ENCODE peak calls at places on chromosome 9, in five cellular contexts. V is mucosa of descending colon, M is foreskin fibroblast, B is fibroblast of mammary gland, K is neural crest cell. A is an unnamed sample.

GRCh38 chr9:130282000-130282700 is 16.6 kb downstream of the HMCN2 start:
- DNase-seq in V (peak), M (no peak), B (no peak), K (no peak), A (no peak)

GRCh38 chr9:110056062-110056461 is 151.9 kb downstream of the C9orf152 start:
- DNase-seq in V (no peak), M (no peak), B (no peak), K (no peak), A (no peak)

GRCh38 chr9:15104826-15105420 is 194.7 kb upstream of the FREM1 start:
- DNase-seq in V (no peak), M (no peak), B (peak), K (peak), A (no peak)

GRCh38 chr9:33468215-33468730 is 5.5 kb downstream of the NOL6 start:
- DNase-seq in V (no peak), M (no peak), B (no peak), K (no peak), A (no peak)

GRCh38 chr9:22237497-22238363 is 208.9 kb upstream of the DMRTA1 start:
- DNase-seq in V (no peak), M (peak), B (peak), K (no peak), A (peak)

GRCh38 chr9:133703571-133704399 is 34.4 kb downstream of the SARDH start:
- DNase-seq in V (peak), M (no peak), B (no peak), K (no peak), A (no peak)

GRCh38 chr9:76441551-76442322 is 17.2 kb upstream of the GCNT1 start:
- DNase-seq in V (no peak), M (peak), B (peak), K (no peak), A (no peak)

GRCh38 chr9:95264954-95265615 is 52.4 kb downstream of the FANCC start:
- DNase-seq in V (no peak), M (peak), B (peak), K (no peak), A (no peak)

GRCh38 chr9:94867281-94867841 is 140.9 kb downstream of the AOPEP start:
- DNase-seq in V (peak), M (peak), B (peak), K (no peak), A (no peak)

GRCh38 chr9:4050686-4051315 is 249.1 kb downstream of the GLIS3 start:
- DNase-seq in V (no peak), M (no peak), B (no peak), K (no peak), A (no peak)

GRCh38 chr9:4042966-4043365 is 256.9 kb downstream of the GLIS3 start:
- DNase-seq in V (no peak), M (no peak), B (no peak), K (no peak), A (no peak)

GRCh38 chr9:4045556-4045955 is 254.3 kb downstream of the GLIS3 start:
- DNase-seq in V (no peak), M (no peak), B (no peak), K (no peak), A (no peak)

DNA sequence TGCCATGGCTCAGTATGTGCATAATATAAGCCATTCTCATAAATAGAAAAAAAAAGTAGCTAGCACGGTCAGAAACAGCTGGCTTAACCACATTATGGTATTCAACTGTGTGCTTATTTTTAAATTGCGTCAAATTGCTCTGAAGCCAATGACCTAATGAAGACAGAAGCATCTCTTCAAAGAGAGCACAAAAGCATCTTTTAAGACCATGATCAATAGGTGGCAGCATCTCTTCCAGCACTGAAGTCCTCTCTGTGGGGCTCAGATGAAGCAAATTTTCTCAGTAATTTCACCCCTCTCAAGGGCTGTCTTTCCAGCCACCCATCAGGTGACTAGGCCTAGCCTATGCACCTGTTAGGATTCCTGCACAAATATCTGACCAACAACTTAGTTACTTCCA is 251.4 kb downstream of the GLIS3 start:
- DNase-seq in V (no peak), M (peak), B (peak), K (no peak), A (peak)
- TF ChIP-seq CTCF in V (no peak), M (peak), B (peak), K (peak), A (peak)

DNA sequence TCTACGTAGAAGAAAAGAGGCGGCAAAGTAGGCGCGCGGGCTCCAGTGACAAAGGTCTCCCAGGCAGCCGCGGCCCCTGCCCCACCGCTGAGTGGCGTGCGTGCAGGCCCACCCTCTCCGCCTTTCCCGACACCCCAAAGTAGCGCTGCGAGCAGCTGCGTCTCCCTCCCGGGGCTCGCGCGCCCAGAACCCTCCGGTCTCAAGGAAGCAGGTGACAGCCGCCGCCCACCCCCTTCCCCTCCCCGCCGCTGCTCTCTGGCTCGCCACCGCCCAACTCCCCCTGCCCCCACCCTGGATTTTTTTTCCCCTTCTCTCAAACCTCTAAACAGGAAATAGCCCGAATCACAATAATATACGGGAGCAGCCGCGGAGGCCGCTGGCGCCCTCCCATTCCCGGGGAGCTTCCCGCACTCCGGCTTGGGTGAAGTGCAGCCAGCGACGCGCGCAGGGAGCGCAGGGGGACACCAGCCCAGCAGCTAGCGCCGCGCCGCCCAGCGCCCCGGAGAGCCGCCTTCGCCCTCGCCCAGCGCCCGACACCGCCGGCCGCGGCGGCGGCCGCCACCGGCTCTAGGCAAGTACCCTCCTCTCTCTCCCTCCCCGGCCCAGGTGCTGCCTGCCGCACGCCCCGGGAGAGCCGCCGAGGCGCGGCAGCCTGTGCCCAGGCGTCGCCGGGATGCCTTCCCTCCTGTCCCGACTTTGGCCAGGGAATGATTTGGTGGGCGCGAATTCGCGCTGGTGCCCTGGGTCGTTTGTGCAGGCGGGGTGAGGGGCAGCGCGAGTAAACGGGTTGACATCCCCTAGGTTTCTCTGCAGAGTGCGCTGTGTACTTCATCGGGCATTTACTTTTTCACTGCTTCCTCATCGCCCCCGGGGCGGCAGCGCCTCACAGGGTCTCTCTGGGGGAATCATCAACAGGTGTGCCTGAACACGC is 52.7 kb upstream of the TJP2 start:
- DNase-seq in V (peak), M (no peak), B (no peak), K (peak), A (no peak)
- TF ChIP-seq CTCF in V (no peak), M (no peak), B (no peak), K (no peak), A (no peak)

DNA sequence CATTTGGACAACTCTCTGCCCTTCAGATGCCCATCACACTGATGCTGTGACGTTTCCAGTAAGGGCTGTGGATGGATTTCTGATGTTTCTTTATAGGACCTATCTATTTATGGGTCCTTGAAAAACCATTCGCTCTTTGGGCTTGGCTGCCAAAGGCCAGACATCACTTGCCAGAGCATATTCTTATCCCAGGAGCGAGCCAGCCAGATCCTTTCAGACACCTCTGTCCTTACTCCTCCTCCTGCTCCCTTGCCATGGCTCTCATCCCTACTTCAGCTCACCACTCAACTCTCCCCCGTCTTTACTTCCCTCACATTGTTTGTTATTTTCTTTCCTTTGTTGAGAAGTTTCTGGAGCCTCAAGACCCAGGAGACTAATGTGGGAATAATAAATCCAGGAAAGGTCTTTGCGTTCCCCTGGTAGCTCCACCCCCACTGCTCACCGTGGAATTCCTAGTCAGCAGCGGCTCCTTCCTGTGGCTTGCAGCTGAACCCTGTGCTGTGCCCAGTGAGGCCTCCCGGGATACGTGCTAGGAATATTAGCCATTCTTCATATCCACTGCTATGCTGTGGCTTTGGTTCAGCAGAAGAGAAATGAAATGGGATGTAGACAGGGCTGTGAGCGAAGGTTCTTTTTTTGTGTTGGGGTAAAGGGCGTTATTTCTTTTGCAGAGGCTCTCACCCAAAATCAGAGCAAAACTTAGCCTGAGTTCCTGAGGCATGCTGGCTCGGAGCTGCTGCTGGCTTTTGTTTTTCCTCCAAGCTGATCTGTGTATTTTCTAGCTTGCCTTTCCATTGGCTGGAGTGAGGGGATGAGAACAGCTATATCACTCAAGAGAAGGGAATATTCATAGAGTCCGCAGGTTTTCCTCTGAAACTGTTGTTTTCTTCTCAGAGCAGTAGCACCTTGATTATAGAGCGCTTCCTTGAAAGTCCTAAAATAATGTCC is 171.1 kb downstream of the SAXO1 start:
- DNase-seq in V (no peak), M (no peak), B (peak), K (peak), A (peak)
- TF ChIP-seq CTCF in V (no peak), M (no peak), B (no peak), K (no peak), A (peak)

GRCh38 chr9:121759996-121760395 is 108.6 kb downstream of the DAB2IP start:
- DNase-seq in V (no peak), M (no peak), B (no peak), K (no peak), A (no peak)
- TF ChIP-seq CTCF in V (no peak), M (no peak), B (no peak), K (no peak), A (no peak)

GRCh38 chr9:4849364-4849763 is 56.6 kb downstream of the RCL1 start:
- DNase-seq in V (no peak), M (no peak), B (no peak), K (no peak), A (no peak)
- TF ChIP-seq CTCF in V (no peak), M (no peak), B (no peak), K (no peak), A (no peak)

DNA sequence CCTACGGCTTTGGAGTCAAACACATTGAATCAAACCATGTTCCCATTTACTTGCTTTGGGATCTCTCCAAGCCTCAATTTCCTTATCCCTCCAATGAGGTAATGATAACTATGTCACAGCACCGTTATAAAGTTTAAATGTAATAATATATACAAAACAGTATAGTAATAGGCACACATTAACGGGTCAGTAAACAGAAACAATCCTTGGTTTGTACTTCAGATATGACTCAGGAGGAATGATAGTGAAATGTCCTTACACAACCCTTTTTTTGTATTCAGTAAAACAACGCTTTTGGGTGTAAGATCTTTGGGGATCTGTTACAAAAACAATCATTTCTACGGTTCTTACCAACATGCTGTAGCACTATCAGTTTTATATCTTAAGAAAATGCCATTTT is 178.5 kb upstream of the GNA14 start:
- DNase-seq in V (no peak), M (no peak), B (no peak), K (no peak), A (no peak)
- TF ChIP-seq CTCF in V (no peak), M (no peak), B (no peak), K (no peak), A (no peak)

DNA sequence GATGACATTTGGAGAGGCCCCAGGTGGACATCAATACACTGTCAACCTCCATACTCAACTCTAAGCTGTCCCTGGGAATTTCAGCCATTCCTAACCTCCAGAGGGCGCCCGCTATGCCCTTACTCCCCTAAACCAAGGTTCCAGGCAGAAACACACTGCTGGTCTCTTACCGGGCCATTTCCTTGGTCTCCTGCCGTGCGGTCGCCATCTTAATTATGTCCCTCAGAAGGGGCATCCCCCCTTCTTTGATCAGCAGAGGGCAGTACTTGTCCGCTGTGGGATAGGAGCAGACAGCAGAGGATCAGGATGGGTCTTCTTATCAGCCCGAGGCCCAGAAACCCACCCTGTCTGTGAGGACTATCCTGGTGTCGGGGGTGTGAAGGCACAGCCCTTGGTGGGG is 9.3 kb upstream of the ZDHHC12 start:
- DNase-seq in V (peak), M (peak), B (peak), K (peak), A (peak)
- TF ChIP-seq CTCF in V (peak), M (peak), B (peak), K (peak), A (peak)

GRCh38 chr9:122016789-122017188 is 76.3 kb downstream of the TTLL11 start:
- DNase-seq in V (no peak), M (no peak), B (no peak), K (no peak), A (no peak)
- TF ChIP-seq CTCF in V (no peak), M (peak), B (peak), K (peak), A (peak)

GRCh38 chr9:86614871-86615849 is 260.9 kb upstream of the TUT7 start:
- DNase-seq in V (no peak), M (peak), B (peak), K (peak), A (peak)
- TF ChIP-seq CTCF in V (no peak), M (peak), B (peak), K (peak), A (peak)